ENCODE peak calls at places on chromosomes 13 and 19, in four cellular contexts. One of them, this sample, is unnamed.

GRCh38 chr13:77343841-77344240 is 16.9 kb upstream of the MYCBP2 start:
- DNase-seq in Peyer's patch: no peak
- DNase-seq in colonic mucosa: no peak
- DNase-seq in mesenchymal stem cell: no peak
- DNase-seq in this sample: no peak

GRCh38 chr19:43502419-43502976 is 2.0 kb downstream of the PHLDB3 start:
- DNase-seq in Peyer's patch: no peak
- DNase-seq in colonic mucosa: no peak
- DNase-seq in mesenchymal stem cell: no peak
- DNase-seq in this sample: no peak

GRCh38 chr13:79943633-79944032 is 397.3 kb downstream of the SPRY2 start:
- DNase-seq in mesenchymal stem cell: no peak
- DNase-seq in colonic mucosa: no peak
- DNase-seq in Peyer's patch: no peak
- DNase-seq in this sample: peak; percentile 46

GRCh38 chr13:109333893-109334651 is 452.3 kb downstream of the IRS2 start:
- DNase-seq in mesenchymal stem cell: no peak
- DNase-seq in Peyer's patch: no peak
- DNase-seq in colonic mucosa: no peak
- DNase-seq in this sample: no peak

GRCh38 chr13:74450976-74451375 is 316.8 kb upstream of the KLF12 start:
- DNase-seq in mesenchymal stem cell: no peak
- DNase-seq in colonic mucosa: no peak
- DNase-seq in Peyer's patch: no peak
- DNase-seq in this sample: peak; percentile 56

GRCh38 chr13:93967286-93967685 is 512.2 kb downstream of the DCT start:
- DNase-seq in mesenchymal stem cell: no peak
- DNase-seq in colonic mucosa: no peak
- DNase-seq in Peyer's patch: no peak
- DNase-seq in this sample: no peak

GRCh38 chr13:97191143-97191542 is 31.0 kb upstream of the MBNL2 start:
- DNase-seq in mesenchymal stem cell: no peak
- DNase-seq in Peyer's patch: no peak
- DNase-seq in colonic mucosa: peak; percentile 39
- DNase-seq in this sample: no peak

GRCh38 chr13:52070929-52071523 is 46.5 kb downstream of the UTP14C start:
- DNase-seq in colonic mucosa: no peak
- DNase-seq in Peyer's patch: no peak
- DNase-seq in mesenchymal stem cell: peak; percentile 32
- DNase-seq in this sample: peak; percentile 52

GRCh38 chr13:105709181-105709580 is 826.3 kb downstream of the EFNB2 start:
- DNase-seq in mesenchymal stem cell: no peak
- DNase-seq in Peyer's patch: no peak
- DNase-seq in colonic mucosa: no peak
- DNase-seq in this sample: peak; percentile 54

GRCh38 chr13:38783992-38784875 is 97.4 kb downstream of the FREM2 start:
- DNase-seq in Peyer's patch: no peak
- DNase-seq in colonic mucosa: peak; percentile 53
- DNase-seq in mesenchymal stem cell: no peak
- DNase-seq in this sample: no peak

GRCh38 chr13:95494082-95494681 is 58.3 kb upstream of the CLDN10 start:
- DNase-seq in Peyer's patch: no peak
- DNase-seq in mesenchymal stem cell: peak; percentile 69
- DNase-seq in colonic mucosa: peak; percentile 40
- DNase-seq in this sample: peak; percentile 83

GRCh38 chr19:1311543-1312091 is 25.9 kb downstream of the EFNA2 start:
- DNase-seq in colonic mucosa: no peak
- DNase-seq in Peyer's patch: no peak
- DNase-seq in mesenchymal stem cell: no peak
- DNase-seq in this sample: no peak

GRCh38 chr13:65582160-65582559 is 1648.0 kb downstream of the PCDH9 start:
- DNase-seq in colonic mucosa: no peak
- DNase-seq in mesenchymal stem cell: no peak
- DNase-seq in Peyer's patch: no peak
- DNase-seq in this sample: no peak

GRCh38 chr19:16025108-16026101 is 50.9 kb upstream of the TPM4 start:
- DNase-seq in colonic mucosa: no peak
- DNase-seq in mesenchymal stem cell: peak; percentile 31
- DNase-seq in Peyer's patch: no peak
- DNase-seq in this sample: peak; percentile 13

GRCh38 chr13:111557921-111558699 is 237.7 kb downstream of the TEX29 start:
- DNase-seq in colonic mucosa: no peak
- DNase-seq in Peyer's patch: no peak
- DNase-seq in mesenchymal stem cell: no peak
- DNase-seq in this sample: no peak

GRCh38 chr19:11597202-11598102 is at the start of gene ZNF627:
- DNase-seq in colonic mucosa: peak; percentile 100
- DNase-seq in Peyer's patch: peak; percentile 100
- DNase-seq in mesenchymal stem cell: peak; percentile 99
- DNase-seq in this sample: peak; percentile 99

GRCh38 chr13:28558126-28558525 is 63.2 kb upstream of the FLT1 start:
- DNase-seq in Peyer's patch: no peak
- DNase-seq in colonic mucosa: no peak
- DNase-seq in mesenchymal stem cell: peak; percentile 75
- DNase-seq in this sample: peak; percentile 54

GRCh38 chr19:30097746-30098280 is 155.8 kb downstream of the URI1 start:
- DNase-seq in colonic mucosa: no peak
- DNase-seq in mesenchymal stem cell: no peak
- DNase-seq in Peyer's patch: no peak
- DNase-seq in this sample: no peak

GRCh38 chr13:104534847-104535246 is 1468.6 kb upstream of the SLC10A2 start:
- DNase-seq in Peyer's patch: no peak
- DNase-seq in colonic mucosa: peak; percentile 17
- DNase-seq in mesenchymal stem cell: no peak
- DNase-seq in this sample: no peak

GRCh38 chr13:75445717-75446529 is 36.0 kb downstream of the TBC1D4 start:
- DNase-seq in Peyer's patch: no peak
- DNase-seq in mesenchymal stem cell: peak; percentile 27
- DNase-seq in colonic mucosa: no peak
- DNase-seq in this sample: peak; percentile 33

GRCh38 chr19:35267818-35268545 is 780 bp upstream of the USF2 start:
- DNase-seq in colonic mucosa: peak; percentile 68
- DNase-seq in Peyer's patch: peak; percentile 62
- DNase-seq in mesenchymal stem cell: peak; percentile 63
- DNase-seq in this sample: peak; percentile 74

GRCh38 chr19:16198363-16198636 is 589 bp downstream of the AP1M1 start:
- DNase-seq in mesenchymal stem cell: no peak
- DNase-seq in colonic mucosa: peak; percentile 34
- DNase-seq in Peyer's patch: no peak
- DNase-seq in this sample: no peak

GRCh38 chr13:51324714-51325440 is 14.6 kb upstream of the SERPINE3 start:
- DNase-seq in colonic mucosa: no peak
- DNase-seq in mesenchymal stem cell: no peak
- DNase-seq in Peyer's patch: no peak
- DNase-seq in this sample: no peak

GRCh38 chr13:25085125-25085742 is 10.7 kb upstream of the PABPC3 start:
- DNase-seq in Peyer's patch: no peak
- DNase-seq in colonic mucosa: peak; percentile 32
- DNase-seq in mesenchymal stem cell: peak; percentile 29
- DNase-seq in this sample: peak; percentile 71

GRCh38 chr19:35143231-35143715 is at the start of gene FXYD7:
- DNase-seq in Peyer's patch: no peak
- DNase-seq in colonic mucosa: no peak
- DNase-seq in mesenchymal stem cell: no peak
- DNase-seq in this sample: no peak

GRCh38 chr13:91017669-91018053 is 329.8 kb upstream of the MIR17HG start:
- DNase-seq in colonic mucosa: no peak
- DNase-seq in mesenchymal stem cell: no peak
- DNase-seq in Peyer's patch: no peak
- DNase-seq in this sample: peak; percentile 25

GRCh38 chr13:113152894-113153809 is 5.3 kb upstream of the PROZ start:
- DNase-seq in mesenchymal stem cell: peak; percentile 43
- DNase-seq in colonic mucosa: peak; percentile 56
- DNase-seq in Peyer's patch: peak; percentile 29
- DNase-seq in this sample: no peak

GRCh38 chr19:15161028-15161984 is 39.5 kb downstream of the NOTCH3 start:
- DNase-seq in Peyer's patch: no peak
- DNase-seq in mesenchymal stem cell: peak; percentile 23
- DNase-seq in colonic mucosa: no peak
- DNase-seq in this sample: no peak

GRCh38 chr13:114132419-114133121 is at the start of gene RASA3:
- DNase-seq in mesenchymal stem cell: peak; percentile 83
- DNase-seq in colonic mucosa: peak; percentile 78
- DNase-seq in Peyer's patch: peak; percentile 75
- DNase-seq in this sample: peak; percentile 72

GRCh38 chr13:113930711-113931637 is 42.9 kb downstream of the C13orf46 start:
- DNase-seq in mesenchymal stem cell: no peak
- DNase-seq in colonic mucosa: no peak
- DNase-seq in Peyer's patch: no peak
- DNase-seq in this sample: no peak

GRCh38 chr13:77988355-77988754 is 69.7 kb upstream of the EDNRB start:
- DNase-seq in mesenchymal stem cell: no peak
- DNase-seq in Peyer's patch: no peak
- DNase-seq in colonic mucosa: no peak
- DNase-seq in this sample: no peak

GRCh38 chr13:110168999-110169933 is 137.7 kb downstream of the COL4A1 start:
- DNase-seq in colonic mucosa: no peak
- DNase-seq in mesenchymal stem cell: no peak
- DNase-seq in Peyer's patch: no peak
- DNase-seq in this sample: no peak

GRCh38 chr13:43116242-43116641 is 92.9 kb downstream of the DNAJC15 start:
- DNase-seq in mesenchymal stem cell: no peak
- DNase-seq in colonic mucosa: no peak
- DNase-seq in Peyer's patch: no peak
- DNase-seq in this sample: no peak

GRCh38 chr19:47363758-47364529 is 14.8 kb downstream of the DHX34 start:
- DNase-seq in colonic mucosa: no peak
- DNase-seq in mesenchymal stem cell: peak; percentile 45
- DNase-seq in Peyer's patch: no peak
- DNase-seq in this sample: peak; percentile 55

GRCh38 chr13:83508905-83509304 is 373.4 kb downstream of the SLITRK1 start:
- DNase-seq in mesenchymal stem cell: no peak
- DNase-seq in Peyer's patch: no peak
- DNase-seq in colonic mucosa: no peak
- DNase-seq in this sample: no peak

GRCh38 chr13:104837756-104838155 is 1697.7 kb downstream of the EFNB2 start:
- DNase-seq in colonic mucosa: no peak
- DNase-seq in Peyer's patch: no peak
- DNase-seq in mesenchymal stem cell: no peak
- DNase-seq in this sample: peak; percentile 5

GRCh38 chr19:6066661-6067646 is 43.3 kb downstream of the RFX2 start:
- DNase-seq in mesenchymal stem cell: peak; percentile 99
- DNase-seq in colonic mucosa: peak; percentile 89
- DNase-seq in Peyer's patch: peak; percentile 49
- DNase-seq in this sample: peak; percentile 81

GRCh38 chr19:17081672-17082630 is 6.4 kb downstream of the MYO9B start:
- DNase-seq in mesenchymal stem cell: no peak
- DNase-seq in colonic mucosa: no peak
- DNase-seq in Peyer's patch: no peak
- DNase-seq in this sample: no peak

GRCh38 chr19:55686311-55687050 is 11.5 kb downstream of the EPN1 start:
- DNase-seq in colonic mucosa: no peak
- DNase-seq in Peyer's patch: no peak
- DNase-seq in mesenchymal stem cell: no peak
- DNase-seq in this sample: no peak

GRCh38 chr19:55684946-55685681 is 10.1 kb downstream of the EPN1 start:
- DNase-seq in colonic mucosa: no peak
- DNase-seq in mesenchymal stem cell: no peak
- DNase-seq in Peyer's patch: no peak
- DNase-seq in this sample: no peak

GRCh38 chr19:55685776-55686175 is 10.8 kb downstream of the EPN1 start:
- DNase-seq in Peyer's patch: no peak
- DNase-seq in colonic mucosa: no peak
- DNase-seq in mesenchymal stem cell: no peak
- DNase-seq in this sample: no peak

GRCh38 chr19:55681131-55682087 is 6.4 kb downstream of the EPN1 start:
- DNase-seq in colonic mucosa: no peak
- DNase-seq in mesenchymal stem cell: no peak
- DNase-seq in Peyer's patch: no peak
- DNase-seq in this sample: no peak

GRCh38 chr19:55683449-55684261 is 8.6 kb downstream of the EPN1 start:
- DNase-seq in colonic mucosa: peak; percentile 83
- DNase-seq in Peyer's patch: no peak
- DNase-seq in mesenchymal stem cell: no peak
- DNase-seq in this sample: no peak
- H3K4me3 ChIP-seq in colonic mucosa: no peak overlapping the region
- H3K4me3 ChIP-seq in Peyer's patch: no peak overlapping the region
- H3K4me3 ChIP-seq in mesenchymal stem cell: no peak overlapping the region
- H3K4me3 ChIP-seq in this sample: no peak overlapping the region

DNA sequence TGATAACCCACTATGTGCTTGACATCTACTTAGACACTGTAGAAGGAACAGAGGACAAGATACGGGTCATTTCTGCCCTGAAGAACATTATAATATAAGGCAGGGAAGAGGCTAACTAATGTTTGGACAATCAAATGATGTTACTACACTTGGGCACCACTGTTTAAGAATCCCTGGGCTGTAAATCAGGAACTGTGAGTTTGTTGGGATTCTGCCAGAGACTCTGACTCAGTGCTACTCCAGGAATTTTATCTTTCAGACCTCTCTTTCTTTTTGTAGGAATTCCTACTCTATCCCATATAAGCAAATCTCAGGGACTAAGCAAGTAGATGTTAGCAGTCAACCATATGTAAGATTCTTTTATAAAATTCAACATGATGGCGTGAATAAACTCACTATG is 3.1 kb upstream of the ZNF471 start:
- DNase-seq in Peyer's patch: no peak
- DNase-seq in mesenchymal stem cell: peak; percentile 24
- DNase-seq in colonic mucosa: no peak
- DNase-seq in this sample: peak; percentile 56
- H3K4me3 ChIP-seq in Peyer's patch: no peak overlapping the region
- H3K4me3 ChIP-seq in mesenchymal stem cell: no peak overlapping the region
- H3K4me3 ChIP-seq in colonic mucosa: no peak overlapping the region
- H3K4me3 ChIP-seq in this sample: no peak overlapping the region

GRCh38 chr13:24083722-24084421 is 76.6 kb upstream of the SPATA13 start:
- DNase-seq in Peyer's patch: no peak
- DNase-seq in colonic mucosa: no peak
- DNase-seq in mesenchymal stem cell: no peak
- DNase-seq in this sample: no peak
- H3K4me3 ChIP-seq in Peyer's patch: no peak overlapping the region
- H3K4me3 ChIP-seq in colonic mucosa: no peak overlapping the region
- H3K4me3 ChIP-seq in mesenchymal stem cell: no peak overlapping the region
- H3K4me3 ChIP-seq in this sample: no peak overlapping the region

DNA sequence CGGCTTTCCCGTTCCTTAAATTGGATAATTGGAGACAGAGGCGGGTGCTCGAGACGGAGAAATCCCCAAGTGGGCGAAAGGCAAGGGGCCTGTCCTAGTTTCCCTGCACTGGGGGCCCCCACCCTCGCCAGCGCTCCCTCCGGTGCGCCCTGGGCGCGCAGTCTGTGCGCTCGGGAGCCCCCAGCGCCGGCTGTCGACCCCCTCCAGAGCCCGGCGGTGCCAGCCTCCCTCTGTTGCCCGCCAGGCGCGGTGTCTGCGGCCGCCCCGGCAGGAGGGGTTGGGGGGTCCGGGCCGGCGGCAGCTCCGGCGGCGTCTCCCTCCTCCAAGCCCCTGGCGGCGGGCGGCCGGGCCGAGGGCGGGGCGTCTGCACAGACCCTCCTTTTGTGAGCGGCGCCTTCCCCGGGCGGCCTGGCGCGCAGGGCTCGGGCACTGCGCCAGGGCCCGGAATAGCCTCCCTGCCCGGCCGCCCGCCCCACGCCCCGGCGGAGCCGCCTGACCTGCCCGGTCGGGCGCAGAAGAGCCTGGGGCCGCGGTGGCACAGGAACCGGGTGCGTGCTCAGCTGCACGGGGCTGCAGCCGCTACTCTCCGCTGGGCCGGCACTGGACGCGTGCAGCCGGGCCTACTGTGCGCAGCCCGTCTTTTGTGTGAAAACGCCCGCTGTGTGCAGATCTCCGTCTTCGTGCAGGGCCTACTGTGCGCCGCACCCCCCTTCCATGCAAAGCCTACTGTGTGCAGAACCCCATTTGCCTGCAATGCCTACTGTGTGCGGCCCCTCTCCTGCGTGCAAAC is 13.2 kb downstream of the GADD45B start:
- DNase-seq in mesenchymal stem cell: peak; percentile 58
- DNase-seq in colonic mucosa: peak; percentile 55
- DNase-seq in Peyer's patch: no peak
- DNase-seq in this sample: peak; percentile 40
- H3K4me3 ChIP-seq in mesenchymal stem cell: peak overlapping the region; percentile 20
- H3K4me3 ChIP-seq in colonic mucosa: peak overlapping the region; percentile 39
- H3K4me3 ChIP-seq in Peyer's patch: peak overlapping the region; percentile 23
- H3K4me3 ChIP-seq in this sample: no peak overlapping the region